ENCODE peak calls at places on chromosomes 5 and 9, in seven cellular contexts. C is fibroblast of lung, W is neuronal stem cell, D is GM12878, K is SK-N-SH, U is PC-3, G is GM23248. I is an unnamed sample.

GRCh38 chr5:96151891-96152290 is 190.2 kb upstream of the ELL2 start:
- DNase-seq in K (no peak), G (no peak), D (no peak), W (no peak), U (peak), C (no peak), I (no peak)

GRCh38 chr5:133398646-133399081 is 213.7 kb downstream of the FSTL4 start:
- DNase-seq in G (no peak), U (no peak), D (peak), W (no peak), C (no peak), K (no peak), I (no peak)

GRCh38 chr5:150616024-150616470 is 24.4 kb upstream of the SYNPO start:
- DNase-seq in K (peak), D (no peak), C (peak), G (no peak), W (no peak), U (no peak), I (no peak)

GRCh38 chr5:39599721-39600431 is 175.1 kb upstream of the DAB2 start:
- DNase-seq in U (peak), G (peak), C (peak), W (peak), D (no peak), K (no peak), I (peak)

GRCh38 chr9:136138566-136138965 is 19.9 kb upstream of the TMEM250 start:
- DNase-seq in C (peak), D (no peak), U (peak), G (peak), W (peak), K (peak), I (no peak)

GRCh38 chr9:111477677-111478076 is 6.5 kb downstream of the ECPAS start:
- DNase-seq in W (no peak), C (no peak), G (no peak), U (no peak), D (no peak), K (no peak), I (no peak)

GRCh38 chr5:16471387-16471786 is 5.8 kb upstream of the ZNF622 start:
- DNase-seq in U (no peak), W (no peak), K (no peak), D (no peak), G (no peak), C (no peak), I (no peak)

GRCh38 chr5:103315455-103315854 is 56.9 kb downstream of the MACIR start:
- DNase-seq in W (no peak), G (no peak), K (no peak), D (no peak), C (no peak), U (no peak), I (no peak)

GRCh38 chr5:137487600-137487999 is 11.5 kb downstream of the SPOCK1 start:
- DNase-seq in U (peak), C (no peak), D (no peak), K (no peak), W (no peak), G (peak), I (peak)

GRCh38 chr5:73911761-73912393 is 285.9 kb downstream of the ARHGEF28 start:
- DNase-seq in W (no peak), G (no peak), C (peak), K (no peak), U (no peak), D (no peak), I (peak)

GRCh38 chr5:179870403-179870903 is 11.8 kb upstream of the MRNIP start:
- DNase-seq in D (no peak), G (peak), U (peak), W (no peak), C (peak), K (peak), I (peak)

GRCh38 chr9:101158361-101158760 is 129.8 kb downstream of the PLPPR1 start:
- DNase-seq in G (no peak), K (no peak), C (no peak), U (no peak), W (no peak), D (no peak), I (no peak)

GRCh38 chr5:125311743-125312142 is 565.3 kb upstream of the ZNF608 start:
- DNase-seq in D (no peak), K (no peak), C (peak), U (peak), G (peak), W (no peak), I (peak)

GRCh38 chr9:93391898-93392297 is 59.6 kb upstream of the FAM120A start:
- DNase-seq in U (no peak), G (no peak), W (no peak), K (no peak), D (no peak), C (no peak), I (no peak)

GRCh38 chr5:11903614-11904269 is 504 bp downstream of the CTNND2 start:
- DNase-seq in W (peak), G (peak), K (peak), D (no peak), C (no peak), U (peak), I (no peak)

GRCh38 chr5:15566306-15566705 is 66.3 kb downstream of the FBXL7 start:
- DNase-seq in D (no peak), K (no peak), G (peak), C (no peak), U (no peak), W (no peak), I (no peak)

GRCh38 chr5:10885026-10885425 is 124.0 kb upstream of the DAP start:
- DNase-seq in C (no peak), G (peak), K (no peak), U (peak), W (no peak), D (no peak), I (peak)

GRCh38 chr9:74824654-74825053 is 63.1 kb downstream of the TRPM6 start:
- DNase-seq in D (no peak), C (peak), W (no peak), U (peak), K (no peak), G (peak), I (peak)

GRCh38 chr5:128257096-128257495 is 173.5 kb downstream of the SLC12A2 start:
- DNase-seq in C (no peak), W (no peak), D (no peak), G (no peak), K (no peak), U (no peak), I (peak)

GRCh38 chr5:130692766-130693165 is 472.3 kb downstream of the HINT1 start:
- DNase-seq in K (no peak), C (peak), U (peak), W (no peak), D (no peak), G (no peak), I (peak)

GRCh38 chr9:73039253-73039915 is 86.5 kb upstream of the ALDH1A1 start:
- DNase-seq in U (no peak), C (peak), K (no peak), W (no peak), D (no peak), G (peak), I (peak)

GRCh38 chr9:69213647-69214046 is 39.6 kb downstream of the TJP2 start:
- DNase-seq in G (no peak), W (no peak), U (no peak), K (no peak), D (no peak), C (no peak), I (no peak)
- H3K9ac ChIP-seq in G (no peak), W (no peak), U (no peak), K (no peak), D (no peak), C (no peak), I (no peak)

GRCh38 chr5:31530541-31531265 is 1.2 kb downstream of the DROSHA start:
- DNase-seq in D (no peak), C (no peak), W (no peak), U (peak), G (peak), K (no peak), I (peak)
- H3K9ac ChIP-seq in D (peak), C (no peak), W (no peak), U (peak), G (peak), K (peak), I (peak)

GRCh38 chr5:6962256-6962655 is 249.0 kb downstream of the TENT4A start:
- DNase-seq in G (no peak), K (no peak), W (no peak), D (no peak), C (no peak), U (peak), I (no peak)

GRCh38 chr5:6961123-6961522 is 247.9 kb downstream of the TENT4A start:
- DNase-seq in G (no peak), K (no peak), D (no peak), U (no peak), W (no peak), C (no peak), I (no peak)
- H3K9ac ChIP-seq in G (no peak), K (no peak), D (no peak), U (no peak), W (no peak), C (no peak), I (no peak)

DNA sequence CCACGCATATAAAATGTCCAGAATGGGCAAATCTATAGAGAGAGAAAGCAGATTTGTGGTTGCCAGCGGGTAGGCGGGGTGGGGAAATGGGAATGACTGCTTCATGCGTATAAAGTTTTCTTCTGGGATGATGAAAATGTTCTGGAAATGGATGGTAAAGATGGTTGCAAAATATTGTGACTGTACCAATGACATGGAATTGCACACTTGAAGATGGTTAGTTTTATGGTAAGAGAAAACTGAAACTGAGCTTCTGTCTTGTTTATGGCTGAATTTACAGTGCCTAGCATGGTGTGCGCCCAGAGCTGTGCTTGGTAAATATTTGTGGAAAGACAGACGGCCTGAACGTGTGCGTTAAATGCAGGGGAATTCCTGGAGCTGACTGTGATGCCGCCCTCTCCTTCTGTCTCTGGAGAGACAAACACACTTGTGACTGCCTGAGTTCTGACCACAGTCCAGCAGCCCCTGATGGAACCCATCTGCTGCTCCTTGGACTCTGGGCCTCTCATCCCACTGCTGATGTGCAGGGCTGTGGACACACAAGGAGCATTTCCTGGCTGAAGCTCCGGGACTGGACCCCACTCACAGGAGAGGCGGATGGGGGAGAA is 8.6 kb upstream of the PTGES start:
- DNase-seq in D (no peak), U (no peak), K (no peak), W (no peak), G (peak), C (peak), I (peak)
- H3K9ac ChIP-seq in D (no peak), U (no peak), K (no peak), W (no peak), G (peak), C (peak), I (peak)

GRCh38 chr5:7875151-7875550 is 6.2 kb downstream of the MTRR start:
- DNase-seq in C (no peak), D (no peak), G (no peak), K (no peak), W (no peak), U (no peak), I (no peak)

GRCh38 chr5:7878381-7878873 is 9.5 kb downstream of the MTRR start:
- DNase-seq in C (peak), U (peak), W (no peak), G (peak), D (peak), K (no peak), I (peak)

GRCh38 chr5:7877851-7878250 is 8.9 kb downstream of the MTRR start:
- DNase-seq in K (no peak), C (peak), W (no peak), U (no peak), D (no peak), G (peak), I (no peak)

GRCh38 chr5:7874639-7875038 is 5.7 kb downstream of the MTRR start:
- DNase-seq in U (no peak), D (no peak), C (no peak), G (no peak), K (no peak), W (no peak), I (no peak)

GRCh38 chr5:7876867-7877266 is 7.9 kb downstream of the MTRR start:
- DNase-seq in C (peak), D (no peak), U (peak), K (no peak), G (peak), W (no peak), I (peak)
- H3K9ac ChIP-seq in C (no peak), D (no peak), U (no peak), K (no peak), G (no peak), W (no peak), I (no peak)

DNA sequence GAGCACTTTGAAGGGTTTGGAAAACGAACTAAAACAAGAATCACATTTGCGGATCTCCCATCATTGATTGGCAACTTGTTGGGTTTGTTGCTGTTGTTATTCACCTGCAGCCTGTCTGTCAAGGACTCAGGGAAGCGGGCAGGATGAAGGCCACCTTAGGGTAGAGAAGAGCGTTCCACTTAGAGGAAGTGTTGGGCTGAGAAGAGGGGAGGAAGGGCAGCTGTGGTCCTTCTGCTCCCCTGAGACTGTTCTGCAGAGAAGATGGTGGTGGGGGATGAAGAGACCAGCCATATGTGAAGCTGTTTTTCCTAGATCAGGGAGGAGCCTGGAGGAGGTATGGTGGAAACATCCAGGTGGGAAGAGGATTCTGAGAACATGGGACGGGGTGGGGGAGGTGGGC is 70.6 kb upstream of the CPEB4 start:
- DNase-seq in U (no peak), W (no peak), C (no peak), K (no peak), D (no peak), G (no peak), I (no peak)
- H3K9ac ChIP-seq in U (no peak), W (no peak), C (no peak), K (no peak), D (no peak), G (no peak), I (no peak)